ENCODE peak calls at places on chromosomes 3 and 15, in eight cellular contexts. E is choroid plexus epithelial cell, Q is T follicular helper cell, G is AG20443, Y is PC-9, W is fibroblast of the aortic adventitia, D is AML-193, L is HFFc6. R is an unnamed sample.

GRCh38 chr3:9897408-9898372 is 5.0 kb upstream of the IL17RE start:
- DNase-seq in D (no peak), W (peak), G (no peak), L (no peak), E (no peak), Y (peak), Q (no peak), R (no peak)

GRCh38 chr15:74238984-74239645 is 3.0 kb downstream of the CCDC33 start:
- DNase-seq in E (no peak), Y (no peak), Q (no peak), W (no peak), L (no peak), D (no peak), G (no peak), R (no peak)

GRCh38 chr3:114067804-114068203 is 11.3 kb downstream of the QTRT2 start:
- DNase-seq in E (no peak), G (no peak), W (no peak), L (no peak), Q (no peak), D (no peak), Y (no peak), R (no peak)

GRCh38 chr3:144437989-144438388 is 466.4 kb downstream of the DIPK2A start:
- DNase-seq in W (no peak), G (no peak), L (no peak), D (no peak), Q (no peak), E (no peak), Y (no peak), R (no peak)

GRCh38 chr3:151008699-151009098 is 36.2 kb upstream of the CLRN1 start:
- DNase-seq in D (no peak), G (peak), Q (no peak), Y (no peak), E (peak), W (peak), L (peak), R (no peak)

GRCh38 chr3:62365311-62366092 is 7.8 kb downstream of the FEZF2 start:
- DNase-seq in L (no peak), G (no peak), D (no peak), Y (no peak), E (no peak), W (no peak), Q (no peak), R (no peak)

GRCh38 chr15:94164202-94164807 is 67.1 kb upstream of the MCTP2 start:
- DNase-seq in D (peak), E (peak), Q (no peak), G (peak), Y (peak), L (peak), W (peak), R (peak)

GRCh38 chr3:86948840-86949239 is 42.1 kb downstream of the VGLL3 start:
- DNase-seq in W (peak), L (peak), E (peak), D (no peak), G (peak), Y (no peak), Q (no peak), R (no peak)

GRCh38 chr3:10763248-10763620 is 52.8 kb upstream of the SLC6A11 start:
- DNase-seq in Q (no peak), E (no peak), W (no peak), G (no peak), D (no peak), Y (no peak), L (no peak), R (no peak)

GRCh38 chr3:190384241-190384863 is 3.6 kb upstream of the CLDN16 start:
- DNase-seq in G (peak), Y (peak), D (peak), L (peak), W (peak), Q (no peak), E (peak), R (peak)

GRCh38 chr3:15102833-15103232 is 3.9 kb upstream of the RBSN start:
- DNase-seq in Y (no peak), L (peak), W (peak), D (no peak), E (no peak), G (peak), Q (no peak), R (no peak)

GRCh38 chr15:48427960-48428547 is 96.8 kb downstream of the DUT start:
- DNase-seq in Y (no peak), D (no peak), E (peak), L (peak), Q (no peak), W (peak), G (peak), R (no peak)

GRCh38 chr15:75891895-75892294 is 11.8 kb upstream of the FBXO22 start:
- DNase-seq in Q (no peak), Y (no peak), E (peak), L (peak), D (no peak), G (peak), W (peak), R (no peak)

GRCh38 chr3:147618636-147619035 is 209.5 kb downstream of the ZIC1 start:
- DNase-seq in L (no peak), E (no peak), G (no peak), Q (no peak), W (no peak), D (no peak), Y (no peak), R (no peak)

GRCh38 chr3:39122811-39123210 is 15.3 kb downstream of the TTC21A start:
- DNase-seq in Y (no peak), Q (no peak), D (no peak), L (no peak), W (no peak), G (no peak), E (no peak), R (no peak)

GRCh38 chr15:68654786-68655560 is 76.2 kb downstream of the CORO2B start:
- DNase-seq in L (no peak), D (no peak), Q (no peak), Y (no peak), G (no peak), W (no peak), E (no peak), R (peak)

GRCh38 chr15:89098281-89098680 is 10.0 kb downstream of the ABHD2 start:
- DNase-seq in E (no peak), Q (no peak), D (no peak), L (no peak), W (no peak), Y (no peak), G (no peak), R (no peak)

GRCh38 chr3:51283421-51283820 is 101.7 kb upstream of the MANF start:
- DNase-seq in D (no peak), W (no peak), G (no peak), Y (no peak), Q (no peak), E (no peak), L (no peak), R (peak)

GRCh38 chr15:62519900-62520299 is 354.8 kb upstream of the C2CD4B start:
- DNase-seq in D (no peak), E (no peak), W (no peak), Y (no peak), L (no peak), Q (no peak), G (no peak), R (no peak)

GRCh38 chr3:65507446-65507845 is 531.3 kb downstream of the MAGI1 start:
- DNase-seq in Y (no peak), D (no peak), L (no peak), Q (no peak), W (no peak), G (no peak), E (no peak), R (no peak)

GRCh38 chr3:168974628-168975403 is 688.7 kb downstream of the MECOM start:
- DNase-seq in E (no peak), W (no peak), Y (no peak), Q (no peak), G (no peak), L (no peak), D (no peak), R (no peak)

GRCh38 chr15:40928975-40929729 is at the start of gene DLL4:
- DNase-seq in L (no peak), D (no peak), W (no peak), E (peak), Q (no peak), G (peak), Y (peak), R (peak)

GRCh38 chr3:134486577-134487041 is 752 bp downstream of the CEP63 start:
- DNase-seq in G (no peak), Y (no peak), E (peak), D (peak), L (no peak), Q (peak), W (peak), R (no peak)

GRCh38 chr3:38580450-38581382 is 68.8 kb downstream of the SCN5A start:
- DNase-seq in Y (no peak), D (no peak), E (no peak), Q (no peak), L (no peak), G (no peak), W (no peak), R (peak)

GRCh38 chr15:63037996-63038720 is 4.4 kb upstream of the TPM1 start:
- DNase-seq in L (no peak), W (no peak), Y (no peak), D (no peak), E (no peak), G (no peak), Q (no peak), R (no peak)

GRCh38 chr3:10419637-10420232 is 85.7 kb downstream of the ATP2B2 start:
- DNase-seq in Q (no peak), G (no peak), Y (no peak), E (no peak), D (no peak), L (peak), W (no peak), R (no peak)

GRCh38 chr3:67048716-67049076 is 50.6 kb downstream of the KBTBD8 start:
- DNase-seq in D (no peak), G (no peak), E (no peak), Q (no peak), L (no peak), W (no peak), Y (no peak), R (no peak)

GRCh38 chr3:142315083-142315482 is 89.7 kb upstream of the GK5 start:
- DNase-seq in W (peak), G (peak), E (peak), L (peak), D (no peak), Q (no peak), Y (no peak), R (no peak)

GRCh38 chr15:70049115-70049514 is 48.6 kb downstream of the TLE3 start:
- DNase-seq in G (no peak), E (no peak), D (no peak), Q (no peak), W (no peak), L (no peak), Y (no peak), R (no peak)

GRCh38 chr3:193688845-193689714 is 96.1 kb downstream of the OPA1 start:
- DNase-seq in G (no peak), E (no peak), Y (no peak), W (no peak), L (no peak), D (no peak), Q (no peak), R (no peak)

GRCh38 chr3:129593595-129594339 is 12.7 kb downstream of the PLXND1 start:
- DNase-seq in Q (peak), L (no peak), W (no peak), D (peak), Y (no peak), G (no peak), E (no peak), R (peak)

GRCh38 chr3:236881-237280 is 40.3 kb downstream of the CHL1 start:
- DNase-seq in L (no peak), G (no peak), W (no peak), Y (no peak), Q (no peak), D (no peak), E (no peak), R (no peak)

GRCh38 chr15:55245058-55245457 is 44.6 kb downstream of the RAB27A start:
- DNase-seq in Q (no peak), Y (no peak), D (no peak), L (no peak), W (no peak), G (no peak), E (no peak), R (no peak)

GRCh38 chr3:85576091-85576690 is 617.4 kb downstream of the CADM2 start:
- DNase-seq in Q (peak), L (peak), E (peak), G (peak), Y (peak), W (peak), D (peak), R (peak)